ENCODE peak calls at places on chromosomes 3 and 15, in nine cellular contexts. A is NCI-H748 treated with DMSO at 0.1 percent for 48 hours; E is stimulated activated effector memory CD8-positive, alpha-beta T cell treated with anti-CD3 and anti-CD28 coated beads, Interleukin-12 subunit alpha, Interleukin-12 subunit beta, amount 100 ng/mL, for 72 hours; R is astrocyte of the hippocampus; X is stimulated activated CD8-positive, alpha-beta memory T cell treated with anti-CD3 and anti-CD28 coated beads, Interleukin-2, amount 100 ng/mL, for 48 hours; B is spleen; K is activated CD8-positive, alpha-beta T cell treated with anti-CD3 and anti-CD28 coated beads, Interleukin-2, amount 10 ng/mL, durations not matched to agents 7 days and 5 days; H is amniotic stem cell; M is germinal center. P is an unnamed sample.

GRCh38 chr3:157335677-157336076 is 101.0 kb upstream of the PTX3 start:
- DNase-seq in A (no peak), E (no peak), R (peak; percentile 88), X (no peak), B (no peak), K (no peak), H (peak; percentile 33), M (no peak), P (no peak)

GRCh38 chr3:20028846-20029430 is 11.3 kb upstream of the KAT2B start:
- DNase-seq in A (no peak), E (no peak), R (peak; percentile 42), X (no peak), B (no peak), K (no peak), H (no peak), M (no peak), P (no peak)

GRCh38 chr3:45480218-45480617 is 91.8 kb downstream of the LARS2 start:
- DNase-seq in A (no peak), E (no peak), R (peak; percentile 33), X (no peak), B (no peak), K (no peak), H (no peak), M (no peak), P (no peak)

GRCh38 chr3:10242182-10243065 is 5.8 kb upstream of the TATDN2 start:
- DNase-seq in A (no peak), E (peak; percentile 72), R (peak; percentile 79), X (peak; percentile 61), B (no peak), K (peak; percentile 93), H (no peak), M (no peak), P (no peak)

GRCh38 chr15:67731112-67731761 is 94.1 kb upstream of the SKOR1 start:
- DNase-seq in A (no peak), E (no peak), R (no peak), X (no peak), B (no peak), K (no peak), H (no peak), M (no peak), P (no peak)

GRCh38 chr3:71537211-71537611 is 46.3 kb downstream of the FOXP1 start:
- DNase-seq in A (no peak), E (no peak), R (peak; percentile 95), X (no peak), B (no peak), K (no peak), H (peak; percentile 61), M (no peak), P (no peak)

GRCh38 chr3:185153170-185153733 is 392 bp upstream of the C3orf70 start:
- DNase-seq in A (no peak), E (no peak), R (no peak), X (peak; percentile 6), B (no peak), K (no peak), H (no peak), M (no peak), P (no peak)

GRCh38 chr15:73950479-73951043 is 24.3 kb downstream of the LOXL1 start:
- DNase-seq in A (no peak), E (no peak), R (peak; percentile 76), X (no peak), B (peak; percentile 56), K (no peak), H (no peak), M (no peak), P (no peak)

GRCh38 chr15:43215961-43216360 is 4.9 kb downstream of the EPB42 start:
- DNase-seq in A (no peak), E (no peak), R (peak; percentile 35), X (no peak), B (no peak), K (no peak), H (no peak), M (no peak), P (no peak)

GRCh38 chr15:56244811-56245576 is 1.3 kb upstream of the RFX7 start:
- DNase-seq in A (no peak), E (peak; percentile 60), R (no peak), X (peak; percentile 43), B (peak; percentile 85), K (peak; percentile 47), H (no peak), M (peak; percentile 44), P (peak; percentile 24)

GRCh38 chr3:46905191-46905560 is 27.7 kb downstream of the PTH1R start:
- DNase-seq in A (no peak), E (no peak), R (no peak), X (no peak), B (peak; percentile 38), K (no peak), H (no peak), M (no peak), P (peak; percentile 11)

GRCh38 chr3:152260026-152260425 is 8.7 kb upstream of the MBNL1 start:
- DNase-seq in A (no peak), E (no peak), R (no peak), X (no peak), B (no peak), K (no peak), H (no peak), M (no peak), P (no peak)

GRCh38 chr3:113287818-113288648 is 76.7 kb downstream of the BOC start:
- DNase-seq in A (peak; percentile 3), E (peak; percentile 69), R (peak; percentile 84), X (peak; percentile 19), B (no peak), K (peak; percentile 62), H (peak; percentile 41), M (peak; percentile 66), P (no peak)